ENCODE peak calls at places on chromosomes 7 and 10, in six cellular contexts. G is choroid plexus epithelial cell, N is posterior cingulate gyrus, U is left cardiac atrium, K is hypothalamus, R is head of caudate nucleus. Y is an unnamed sample.

GRCh38 chr10:64535131-64535867 is 1014.1 kb downstream of the REEP3 start:
- DNase-seq in G (no peak), N (no peak), U (no peak), K (no peak), R (no peak), Y (no peak)

GRCh38 chr7:50393076-50393475 is 57.1 kb downstream of the FIGNL1 start:
- DNase-seq in G (no peak), N (no peak), U (no peak), K (no peak), R (no peak), Y (no peak)

GRCh38 chr10:99870051-99870730 is 87.8 kb downstream of the ABCC2 start:
- DNase-seq in G (no peak), N (no peak), U (no peak), K (no peak), R (no peak), Y (no peak)

GRCh38 chr10:34758447-34758996 is 56.6 kb downstream of the PARD3 start:
- DNase-seq in G (peak), N (no peak), U (no peak), K (no peak), R (no peak), Y (peak)

GRCh38 chr7:95684037-95684436 is 87.7 kb upstream of the PDK4 start:
- DNase-seq in G (peak), N (no peak), U (no peak), K (no peak), R (no peak), Y (peak)

GRCh38 chr10:101644002-101644401 is 51.0 kb downstream of the FBXW4 start:
- DNase-seq in G (no peak), N (peak), U (no peak), K (peak), R (peak), Y (no peak)

GRCh38 chr7:142507799-142508198 is 241.5 kb upstream of the PRSS1 start:
- DNase-seq in G (no peak), N (no peak), U (no peak), K (no peak), R (no peak), Y (no peak)

GRCh38 chr10:5919568-5919967 is 29.5 kb downstream of the FBH1 start:
- DNase-seq in G (no peak), N (no peak), U (no peak), K (no peak), R (no peak), Y (no peak)

GRCh38 chr10:28734940-28735759 is 57.8 kb downstream of the BAMBI start:
- DNase-seq in G (peak), N (no peak), U (peak), K (no peak), R (no peak), Y (peak)

GRCh38 chr7:149307775-149308501 is 45.9 kb downstream of the ZNF783 start:
- DNase-seq in G (no peak), N (no peak), U (no peak), K (no peak), R (no peak), Y (no peak)

GRCh38 chr10:34280599-34281374 is 534.3 kb downstream of the PARD3 start:
- DNase-seq in G (peak), N (no peak), U (peak), K (no peak), R (no peak), Y (peak)

GRCh38 chr10:93867481-93867880 is 26.3 kb upstream of the SLC35G1 start:
- DNase-seq in G (no peak), N (no peak), U (no peak), K (no peak), R (no peak), Y (no peak)

GRCh38 chr10:94274142-94274787 is 88.5 kb downstream of the NOC3L start:
- DNase-seq in G (peak), N (no peak), U (peak), K (no peak), R (no peak), Y (no peak)

GRCh38 chr7:139830779-139831498 is 1.9 kb downstream of the TBXAS1 start:
- DNase-seq in G (no peak), N (no peak), U (no peak), K (no peak), R (no peak), Y (no peak)

GRCh38 chr7:373818-374705 is 84.1 kb downstream of the FOXL3 start:
- DNase-seq in G (no peak), N (peak), U (peak), K (no peak), R (no peak), Y (no peak)